ENCODE peak calls at places on chromosomes 2 and 18, in four cellular contexts. One of them, this sample, is unnamed.

GRCh38 chr2:149431337-149431736 is 101.0 kb downstream of the LYPD6 start:
- DNase-seq in NCI-H1105 treated with DMSO at 0.1 percent for 48 hours: no peak
- DNase-seq in GM13977: no peak
- DNase-seq in astrocyte of the hippocampus: no peak
- DNase-seq in this sample: no peak

GRCh38 chr2:190972213-190972612 is 41.8 kb downstream of the STAT1 start:
- DNase-seq in NCI-H1105 treated with DMSO at 0.1 percent for 48 hours: no peak
- DNase-seq in astrocyte of the hippocampus: no peak
- DNase-seq in GM13977: no peak
- DNase-seq in this sample: no peak

GRCh38 chr2:11102956-11103860 is 52.1 kb upstream of the SLC66A3 start:
- DNase-seq in NCI-H1105 treated with DMSO at 0.1 percent for 48 hours: no peak
- DNase-seq in GM13977: no peak
- DNase-seq in astrocyte of the hippocampus: no peak
- DNase-seq in this sample: no peak

GRCh38 chr2:181309576-181309975 is 147.6 kb upstream of the ITGA4 start:
- DNase-seq in GM13977: no peak
- DNase-seq in astrocyte of the hippocampus: no peak
- DNase-seq in NCI-H1105 treated with DMSO at 0.1 percent for 48 hours: no peak
- DNase-seq in this sample: no peak

GRCh38 chr18:57052759-57053158 is 94.1 kb upstream of the BOD1L2 start:
- DNase-seq in astrocyte of the hippocampus: no peak
- DNase-seq in GM13977: no peak
- DNase-seq in NCI-H1105 treated with DMSO at 0.1 percent for 48 hours: no peak
- DNase-seq in this sample: no peak

GRCh38 chr2:48284624-48285212 is 245.2 kb upstream of the STON1 start:
- DNase-seq in astrocyte of the hippocampus: no peak
- DNase-seq in GM13977: no peak
- DNase-seq in NCI-H1105 treated with DMSO at 0.1 percent for 48 hours: no peak
- DNase-seq in this sample: no peak

GRCh38 chr2:178761759-178762371 is 45.4 kb downstream of the TTN start:
- DNase-seq in astrocyte of the hippocampus: peak; percentile 62
- DNase-seq in GM13977: peak; percentile 27
- DNase-seq in NCI-H1105 treated with DMSO at 0.1 percent for 48 hours: peak; percentile 58
- DNase-seq in this sample: no peak

GRCh38 chr2:217505303-217505702 is 497.5 kb downstream of the TNS1 start:
- DNase-seq in astrocyte of the hippocampus: no peak
- DNase-seq in NCI-H1105 treated with DMSO at 0.1 percent for 48 hours: no peak
- DNase-seq in GM13977: no peak
- DNase-seq in this sample: no peak

GRCh38 chr2:85838641-85839040 is 50.1 kb downstream of the ST3GAL5 start:
- DNase-seq in astrocyte of the hippocampus: no peak
- DNase-seq in NCI-H1105 treated with DMSO at 0.1 percent for 48 hours: no peak
- DNase-seq in GM13977: no peak
- DNase-seq in this sample: no peak

GRCh38 chr2:61658841-61659780 is 121.0 kb upstream of the XPO1 start:
- DNase-seq in NCI-H1105 treated with DMSO at 0.1 percent for 48 hours: no peak
- DNase-seq in astrocyte of the hippocampus: peak; percentile 53
- DNase-seq in GM13977: peak; percentile 67
- DNase-seq in this sample: no peak

GRCh38 chr18:48766025-48766424 is 184.7 kb downstream of the SMAD7 start:
- DNase-seq in NCI-H1105 treated with DMSO at 0.1 percent for 48 hours: no peak
- DNase-seq in GM13977: no peak
- DNase-seq in astrocyte of the hippocampus: no peak
- DNase-seq in this sample: no peak

GRCh38 chr2:26848336-26849055 is 564 bp downstream of the DPYSL5 start:
- DNase-seq in NCI-H1105 treated with DMSO at 0.1 percent for 48 hours: peak; percentile 58
- DNase-seq in GM13977: peak; percentile 59
- DNase-seq in astrocyte of the hippocampus: peak; percentile 55
- DNase-seq in this sample: no peak

GRCh38 chr18:5600376-5601071 is 56.7 kb upstream of the EPB41L3 start:
- DNase-seq in astrocyte of the hippocampus: peak; percentile 35
- DNase-seq in NCI-H1105 treated with DMSO at 0.1 percent for 48 hours: peak; percentile 4
- DNase-seq in GM13977: no peak
- DNase-seq in this sample: no peak